ENCODE peak calls at places on chromosome 13, in four cellular contexts. K is putamen, I is PC-3, C is NCI-H748 treated with DMSO at 0.1 percent for 48 hours. U is an unnamed sample.
A peak's percentile ranks its signal among the peaks of the same experiment; 100 is the strongest.

GRCh38 chr13:35906636-35907035 is 224.5 kb downstream of the DCLK1 start:
- DNase-seq in C (no peak), I (no peak), K (no peak), U (no peak)

GRCh38 chr13:44382635-44383145 is 9.1 kb downstream of the SERP2 start:
- DNase-seq in I (no peak), K (no peak), C (no peak), U (peak; percentile 37)

GRCh38 chr13:77448689-77449088 is 86.8 kb upstream of the SCEL start:
- DNase-seq in C (no peak), K (no peak), I (no peak), U (no peak)

GRCh38 chr13:36358352-36358751 is 12.2 kb upstream of the SPART start:
- DNase-seq in C (no peak), K (no peak), I (no peak), U (no peak)

GRCh38 chr13:99307247-99307646 is at the start of gene GPR183:
- DNase-seq in C (no peak), I (no peak), K (no peak), U (no peak)

GRCh38 chr13:99967884-99968520 is 3.6 kb downstream of the ZIC5 start:
- DNase-seq in K (no peak), I (no peak), C (no peak), U (no peak)

GRCh38 chr13:23723463-23723862 is 153.3 kb downstream of the TNFRSF19 start:
- DNase-seq in K (no peak), I (peak; percentile 42), C (no peak), U (no peak)

GRCh38 chr13:32045963-32046785 is 14.6 kb downstream of the FRY start:
- DNase-seq in I (no peak), C (peak; percentile 55), K (peak; percentile 79), U (no peak)

GRCh38 chr13:113655358-113656014 is 2.5 kb downstream of the ATP4B start:
- DNase-seq in C (no peak), K (no peak), I (no peak), U (no peak)

GRCh38 chr13:109569938-109570711 is 216.3 kb downstream of the IRS2 start:
- DNase-seq in C (no peak), I (no peak), K (no peak), U (no peak)

GRCh38 chr13:93227280-93227905 is 786 bp downstream of the GPC6 start:
- DNase-seq in K (peak; percentile 13), I (peak; percentile 43), C (peak; percentile 47), U (no peak)

GRCh38 chr13:40102854-40103253 is 447.4 kb downstream of the COG6 start:
- DNase-seq in C (no peak), I (peak; percentile 82), K (peak; percentile 73), U (no peak)

GRCh38 chr13:38398810-38399493 is 49.3 kb downstream of the UFM1 start:
- DNase-seq in K (no peak), I (peak; percentile 8), C (no peak), U (no peak)

GRCh38 chr13:47094734-47095434 is 198.0 kb upstream of the HTR2A start:
- DNase-seq in K (no peak), I (no peak), C (peak; percentile 26), U (no peak)

GRCh38 chr13:50617134-50617721 is 226.3 kb downstream of the DLEU7 start:
- DNase-seq in C (no peak), I (peak; percentile 87), K (no peak), U (no peak)

GRCh38 chr13:75547917-75548316 is 1.7 kb upstream of the UCHL3 start:
- DNase-seq in C (no peak), I (no peak), K (no peak), U (no peak)

GRCh38 chr13:26563713-26564112 is 6.2 kb downstream of the WASF3 start:
- DNase-seq in K (no peak), I (no peak), C (no peak), U (no peak)

GRCh38 chr13:43783820-43784219 is 3.0 kb downstream of the ENOX1 start:
- DNase-seq in C (peak; percentile 78), I (peak; percentile 42), K (no peak), U (no peak)

GRCh38 chr13:25973085-25973484 is 78.7 kb downstream of the SHISA2 start:
- DNase-seq in I (no peak), K (no peak), C (peak; percentile 66), U (no peak)

GRCh38 chr13:36753176-36753575 is 65.8 kb upstream of the RFXAP start:
- DNase-seq in K (no peak), I (no peak), C (no peak), U (no peak)

GRCh38 chr13:46756977-46757376 is 40.0 kb downstream of the ESD start:
- DNase-seq in I (peak; percentile 46), K (no peak), C (no peak), U (no peak)

GRCh38 chr13:60654405-60654804 is 257.4 kb downstream of the TDRD3 start:
- DNase-seq in I (peak; percentile 60), C (no peak), K (no peak), U (peak; percentile 25)

GRCh38 chr13:24943136-24943535 is 152.8 kb upstream of the PABPC3 start:
- DNase-seq in K (no peak), C (no peak), I (no peak), U (no peak)

GRCh38 chr13:44844786-44845185 is 144.5 kb downstream of the NUFIP1 start:
- DNase-seq in K (no peak), I (no peak), C (no peak), U (no peak)

GRCh38 chr13:110518571-110518970 is 43.0 kb downstream of the RAB20 start:
- DNase-seq in I (no peak), K (no peak), C (no peak), U (no peak)

GRCh38 chr13:52361225-52361624 is 44.7 kb downstream of the THSD1 start:
- DNase-seq in I (peak; percentile 55), K (no peak), C (no peak), U (no peak)

GRCh38 chr13:89950225-89950624 is 1397.3 kb upstream of the MIR17HG start:
- DNase-seq in K (no peak), I (no peak), C (no peak), U (no peak)

GRCh38 chr13:31067416-31068118 is 94.1 kb downstream of the HSPH1 start:
- DNase-seq in K (peak; percentile 81), I (peak; percentile 51), C (no peak), U (no peak)

GRCh38 chr13:84645196-84646071 is 763.2 kb upstream of the SLITRK1 start:
- DNase-seq in K (no peak), C (peak; percentile 47), I (no peak), U (no peak)

GRCh38 chr13:46578590-46578975 is 25.6 kb downstream of the LRCH1 start:
- DNase-seq in K (no peak), I (no peak), C (no peak), U (no peak)

GRCh38 chr13:23678768-23679167 is 108.6 kb downstream of the TNFRSF19 start:
- DNase-seq in C (no peak), K (no peak), I (no peak), U (no peak)

GRCh38 chr13:75704942-75705320 is 68.8 kb downstream of the LMO7 start:
- DNase-seq in I (peak; percentile 74), K (no peak), C (no peak), U (no peak)

GRCh38 chr13:41520699-41521630 is 63.6 kb downstream of the RGCC start:
- DNase-seq in C (no peak), I (no peak), K (no peak), U (no peak)

GRCh38 chr13:51524846-51525566 is 59.3 kb upstream of the WDFY2 start:
- DNase-seq in C (no peak), I (no peak), K (no peak), U (no peak)

GRCh38 chr13:49023441-49023840 is 47.7 kb downstream of the FNDC3A start:
- DNase-seq in I (peak; percentile 83), C (no peak), K (no peak), U (no peak)

GRCh38 chr13:66558511-66558910 is 671.6 kb downstream of the PCDH9 start:
- DNase-seq in I (no peak), K (peak; percentile 13), C (no peak), U (no peak)

GRCh38 chr13:38783992-38784875 is 97.4 kb downstream of the FREM2 start:
- DNase-seq in C (no peak), K (no peak), I (no peak), U (no peak)

GRCh38 chr13:91157273-91158014 is 190.0 kb upstream of the MIR17HG start:
- DNase-seq in I (no peak), C (no peak), K (no peak), U (no peak)

GRCh38 chr13:70391678-70392077 is 283.4 kb upstream of the KLHL1 start:
- DNase-seq in K (no peak), I (peak; percentile 67), C (peak; percentile 92), U (no peak)

U was measured in heart right ventricle.